ENCODE peak calls at places on chromosomes 13 and 19, in six cellular contexts. One of them, this sample, is unnamed.

GRCh38 chr13:58300224-58300623 is 668.7 kb downstream of the PCDH17 start:
- DNase-seq in psoas muscle: no peak
- DNase-seq in kidney: no peak
- DNase-seq in fibroblast of the aortic adventitia: no peak
- DNase-seq in IMR-90: no peak
- DNase-seq in mammary epithelial cell: no peak
- DNase-seq in this sample: peak

GRCh38 chr19:45058622-45059159 is 17.6 kb downstream of the ZNF296 start:
- DNase-seq in psoas muscle: no peak
- DNase-seq in kidney: no peak
- DNase-seq in mammary epithelial cell: no peak
- DNase-seq in IMR-90: no peak
- DNase-seq in fibroblast of the aortic adventitia: no peak
- DNase-seq in this sample: no peak

GRCh38 chr19:53944416-53944815 is 18.3 kb upstream of the CACNG8 start:
- DNase-seq in fibroblast of the aortic adventitia: no peak
- DNase-seq in mammary epithelial cell: no peak
- DNase-seq in kidney: no peak
- DNase-seq in psoas muscle: no peak
- DNase-seq in IMR-90: no peak
- DNase-seq in this sample: no peak

GRCh38 chr13:23411706-23412105 is 21.8 kb downstream of the SACS start:
- DNase-seq in IMR-90: no peak
- DNase-seq in mammary epithelial cell: no peak
- DNase-seq in psoas muscle: no peak
- DNase-seq in fibroblast of the aortic adventitia: no peak
- DNase-seq in kidney: no peak
- DNase-seq in this sample: no peak

GRCh38 chr13:31846984-31847752 is 107.8 kb downstream of the RXFP2 start:
- DNase-seq in IMR-90: no peak
- DNase-seq in mammary epithelial cell: no peak
- DNase-seq in fibroblast of the aortic adventitia: no peak
- DNase-seq in kidney: no peak
- DNase-seq in psoas muscle: peak
- DNase-seq in this sample: no peak

GRCh38 chr19:47105874-47106273 is 7.7 kb downstream of the ZC3H4 start:
- DNase-seq in mammary epithelial cell: no peak
- DNase-seq in fibroblast of the aortic adventitia: no peak
- DNase-seq in kidney: no peak
- DNase-seq in psoas muscle: peak
- DNase-seq in IMR-90: no peak
- DNase-seq in this sample: no peak

GRCh38 chr13:73138276-73138950 is 79.6 kb downstream of the KLF5 start:
- DNase-seq in IMR-90: peak
- DNase-seq in psoas muscle: no peak
- DNase-seq in mammary epithelial cell: no peak
- DNase-seq in fibroblast of the aortic adventitia: peak
- DNase-seq in kidney: no peak
- DNase-seq in this sample: peak

GRCh38 chr19:13070425-13071140 is 32.1 kb downstream of the LYL1 start:
- DNase-seq in IMR-90: no peak
- DNase-seq in kidney: no peak
- DNase-seq in mammary epithelial cell: no peak
- DNase-seq in fibroblast of the aortic adventitia: no peak
- DNase-seq in psoas muscle: peak
- DNase-seq in this sample: no peak

GRCh38 chr19:15913384-15913783 is 15.5 kb upstream of the CYP4F2 start:
- DNase-seq in fibroblast of the aortic adventitia: no peak
- DNase-seq in IMR-90: no peak
- DNase-seq in mammary epithelial cell: no peak
- DNase-seq in kidney: no peak
- DNase-seq in psoas muscle: no peak
- DNase-seq in this sample: no peak

DNA sequence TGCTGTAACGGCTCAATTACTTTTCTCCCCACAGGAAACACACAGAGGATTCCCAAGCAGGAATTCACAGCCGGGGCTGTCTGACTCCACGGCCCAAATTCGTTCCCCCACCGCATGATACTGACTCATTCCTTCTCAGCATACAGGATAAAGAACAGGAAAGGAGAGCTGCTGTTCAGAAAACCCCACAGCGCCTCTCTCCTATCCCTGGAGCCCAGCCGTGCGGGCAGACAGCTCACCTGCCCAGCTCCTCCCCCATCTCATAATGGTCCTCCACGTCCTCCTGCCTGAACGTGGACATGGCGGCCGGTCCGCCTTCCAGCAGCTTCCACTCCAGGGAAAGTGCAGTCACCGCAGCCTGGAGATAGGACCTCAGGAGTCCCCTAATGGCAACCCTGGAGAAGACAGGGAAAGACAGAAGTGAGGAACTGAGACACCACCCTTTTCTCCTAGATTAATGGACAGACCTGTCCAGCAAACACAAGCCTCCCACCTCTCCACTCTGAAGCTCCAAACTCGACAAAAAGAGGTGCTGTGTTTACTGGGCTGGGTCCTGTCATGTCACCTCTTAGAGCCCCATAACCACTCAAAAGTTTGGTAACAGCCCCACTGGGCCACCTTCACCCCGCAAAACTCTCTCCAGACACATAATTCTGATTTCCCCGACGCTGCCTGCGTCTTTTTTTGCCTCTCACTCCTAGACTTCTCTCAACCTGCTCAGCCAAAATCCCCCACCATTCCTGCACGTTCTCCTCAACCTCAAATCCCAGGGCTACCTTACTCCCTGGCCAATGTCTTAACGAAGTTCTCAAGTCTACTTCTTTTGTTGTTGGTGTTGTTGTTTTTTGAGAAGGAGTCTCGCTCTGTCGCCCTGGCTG is 1.2 kb downstream of the DAPK3 start:
- DNase-seq in kidney: no peak
- DNase-seq in psoas muscle: peak
- DNase-seq in IMR-90: peak
- DNase-seq in fibroblast of the aortic adventitia: peak
- DNase-seq in mammary epithelial cell: peak
- DNase-seq in this sample: peak
- TF ChIP-seq CTCF in kidney: no peak
- TF ChIP-seq CTCF in psoas muscle: no peak
- TF ChIP-seq CTCF in IMR-90: peak
- TF ChIP-seq CTCF in fibroblast of the aortic adventitia: peak
- TF ChIP-seq CTCF in mammary epithelial cell: peak
- TF ChIP-seq CTCF in this sample: peak

GRCh38 chr13:85287528-85287927 is 511.7 kb downstream of the SLITRK6 start:
- DNase-seq in fibroblast of the aortic adventitia: no peak
- DNase-seq in mammary epithelial cell: no peak
- DNase-seq in psoas muscle: no peak
- DNase-seq in IMR-90: no peak
- DNase-seq in kidney: no peak
- DNase-seq in this sample: no peak

GRCh38 chr13:85286081-85286480 is 513.1 kb downstream of the SLITRK6 start:
- DNase-seq in IMR-90: peak
- DNase-seq in fibroblast of the aortic adventitia: peak
- DNase-seq in psoas muscle: no peak
- DNase-seq in mammary epithelial cell: no peak
- DNase-seq in kidney: no peak
- DNase-seq in this sample: peak

GRCh38 chr13:85283408-85283807 is 515.8 kb downstream of the SLITRK6 start:
- DNase-seq in IMR-90: no peak
- DNase-seq in mammary epithelial cell: no peak
- DNase-seq in psoas muscle: no peak
- DNase-seq in fibroblast of the aortic adventitia: peak
- DNase-seq in kidney: no peak
- DNase-seq in this sample: no peak

GRCh38 chr13:85278851-85279250 is 520.4 kb downstream of the SLITRK6 start:
- DNase-seq in IMR-90: no peak
- DNase-seq in kidney: no peak
- DNase-seq in fibroblast of the aortic adventitia: no peak
- DNase-seq in psoas muscle: no peak
- DNase-seq in mammary epithelial cell: no peak
- DNase-seq in this sample: no peak

DNA sequence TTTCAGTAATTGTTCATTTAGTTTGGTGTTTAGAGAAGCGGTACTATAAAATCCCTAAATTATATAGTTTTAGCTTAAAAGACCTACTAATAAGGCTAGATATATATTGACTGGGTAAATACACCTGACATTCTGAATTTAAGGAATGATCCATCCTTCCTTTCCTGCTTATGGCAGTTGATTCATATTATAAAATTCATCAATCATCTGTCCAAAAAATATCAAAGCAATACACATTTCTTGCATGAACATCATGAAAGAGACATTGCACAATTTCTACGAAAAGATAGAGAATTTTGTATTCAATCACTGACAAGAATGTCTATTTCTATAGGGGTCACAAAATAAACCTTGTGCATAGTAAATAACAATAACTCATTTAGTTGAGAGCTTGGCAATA is 514.9 kb downstream of the SLITRK6 start:
- DNase-seq in mammary epithelial cell: no peak
- DNase-seq in IMR-90: no peak
- DNase-seq in psoas muscle: no peak
- DNase-seq in kidney: no peak
- DNase-seq in fibroblast of the aortic adventitia: no peak
- DNase-seq in this sample: no peak
- H3K4me3 ChIP-seq in mammary epithelial cell: no peak
- H3K4me3 ChIP-seq in IMR-90: no peak
- H3K4me3 ChIP-seq in psoas muscle: no peak
- H3K4me3 ChIP-seq in kidney: no peak
- H3K4me3 ChIP-seq in fibroblast of the aortic adventitia: no peak
- H3K4me3 ChIP-seq in this sample: no peak

DNA sequence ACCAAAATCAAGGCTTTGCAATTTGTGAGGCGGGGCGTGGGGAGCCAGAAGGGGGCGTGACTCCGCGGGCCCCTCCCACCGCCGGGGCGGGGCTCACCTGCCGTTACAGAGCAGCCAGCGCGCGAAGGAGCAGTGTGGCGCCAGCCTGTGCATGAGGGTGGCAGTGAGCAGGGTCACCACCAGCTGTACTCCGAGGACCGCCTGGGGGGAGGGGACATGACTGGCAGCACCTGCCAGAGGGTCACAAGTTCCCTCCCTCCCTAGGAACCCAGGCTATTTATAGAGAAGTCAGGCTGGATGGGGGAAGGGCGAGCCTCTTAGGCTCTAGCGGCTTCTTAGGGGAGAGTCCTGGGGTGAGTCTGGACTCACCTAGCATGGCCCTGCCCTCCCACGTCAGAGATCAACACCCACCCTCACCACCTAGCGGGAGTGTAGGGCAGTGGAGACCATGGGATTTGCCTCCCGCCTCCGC is 3.6 kb downstream of the TMEM161A start:
- DNase-seq in fibroblast of the aortic adventitia: no peak
- DNase-seq in IMR-90: no peak
- DNase-seq in mammary epithelial cell: no peak
- DNase-seq in kidney: no peak
- DNase-seq in psoas muscle: peak
- DNase-seq in this sample: no peak
- TF ChIP-seq CTCF in fibroblast of the aortic adventitia: no peak
- TF ChIP-seq CTCF in IMR-90: no peak
- TF ChIP-seq CTCF in mammary epithelial cell: no peak
- TF ChIP-seq CTCF in kidney: no peak
- TF ChIP-seq CTCF in psoas muscle: no peak
- TF ChIP-seq CTCF in this sample: no peak

GRCh38 chr19:55085923-55086715 is 10.4 kb downstream of the EPS8L1 start:
- DNase-seq in kidney: peak
- DNase-seq in psoas muscle: no peak
- DNase-seq in mammary epithelial cell: no peak
- DNase-seq in fibroblast of the aortic adventitia: no peak
- DNase-seq in IMR-90: no peak
- DNase-seq in this sample: no peak
- H3K4me3 ChIP-seq in kidney: no peak
- H3K4me3 ChIP-seq in psoas muscle: peak
- H3K4me3 ChIP-seq in mammary epithelial cell: no peak
- H3K4me3 ChIP-seq in fibroblast of the aortic adventitia: peak
- H3K4me3 ChIP-seq in IMR-90: peak
- H3K4me3 ChIP-seq in this sample: no peak

GRCh38 chr13:30722361-30722760 is 13.0 kb upstream of the ALOX5AP start:
- DNase-seq in fibroblast of the aortic adventitia: no peak
- DNase-seq in kidney: no peak
- DNase-seq in IMR-90: peak
- DNase-seq in psoas muscle: no peak
- DNase-seq in mammary epithelial cell: no peak
- DNase-seq in this sample: no peak
- TF ChIP-seq CTCF in fibroblast of the aortic adventitia: no peak
- TF ChIP-seq CTCF in kidney: no peak
- TF ChIP-seq CTCF in IMR-90: no peak
- TF ChIP-seq CTCF in psoas muscle: no peak
- TF ChIP-seq CTCF in mammary epithelial cell: no peak
- TF ChIP-seq CTCF in this sample: no peak

GRCh38 chr19:29687897-29688728 is 22.9 kb downstream of the PLEKHF1 start:
- DNase-seq in fibroblast of the aortic adventitia: peak
- DNase-seq in kidney: no peak
- DNase-seq in IMR-90: peak
- DNase-seq in psoas muscle: peak
- DNase-seq in mammary epithelial cell: peak
- DNase-seq in this sample: peak

GRCh38 chr19:29690842-29691241 is 24.2 kb downstream of the C19orf12 start:
- DNase-seq in mammary epithelial cell: peak
- DNase-seq in psoas muscle: peak
- DNase-seq in IMR-90: peak
- DNase-seq in kidney: no peak
- DNase-seq in fibroblast of the aortic adventitia: peak
- DNase-seq in this sample: peak

GRCh38 chr19:29686285-29686805 is 21.1 kb downstream of the PLEKHF1 start:
- DNase-seq in kidney: no peak
- DNase-seq in psoas muscle: peak
- DNase-seq in mammary epithelial cell: no peak
- DNase-seq in IMR-90: no peak
- DNase-seq in fibroblast of the aortic adventitia: no peak
- DNase-seq in this sample: no peak

GRCh38 chr19:29685326-29685725 is 20.1 kb downstream of the PLEKHF1 start:
- DNase-seq in kidney: no peak
- DNase-seq in psoas muscle: peak
- DNase-seq in IMR-90: no peak
- DNase-seq in mammary epithelial cell: peak
- DNase-seq in fibroblast of the aortic adventitia: peak
- DNase-seq in this sample: no peak

GRCh38 chr19:29687244-29687896 is 22.1 kb downstream of the PLEKHF1 start:
- DNase-seq in mammary epithelial cell: peak
- DNase-seq in kidney: no peak
- DNase-seq in IMR-90: peak
- DNase-seq in psoas muscle: peak
- DNase-seq in fibroblast of the aortic adventitia: peak
- DNase-seq in this sample: peak
- H3K4me3 ChIP-seq in mammary epithelial cell: no peak
- H3K4me3 ChIP-seq in kidney: no peak
- H3K4me3 ChIP-seq in IMR-90: peak
- H3K4me3 ChIP-seq in psoas muscle: peak
- H3K4me3 ChIP-seq in fibroblast of the aortic adventitia: peak
- H3K4me3 ChIP-seq in this sample: peak

GRCh38 chr19:1481224-1481892 is 2.3 kb upstream of the C19orf25 start:
- DNase-seq in kidney: no peak
- DNase-seq in psoas muscle: peak
- DNase-seq in fibroblast of the aortic adventitia: no peak
- DNase-seq in mammary epithelial cell: no peak
- DNase-seq in IMR-90: no peak
- DNase-seq in this sample: no peak

GRCh38 chr19:1481893-1482360 is 2.9 kb upstream of the C19orf25 start:
- DNase-seq in psoas muscle: no peak
- DNase-seq in IMR-90: no peak
- DNase-seq in fibroblast of the aortic adventitia: no peak
- DNase-seq in kidney: no peak
- DNase-seq in mammary epithelial cell: no peak
- DNase-seq in this sample: no peak

GRCh38 chr19:1482361-1483066 is 3.5 kb upstream of the C19orf25 start:
- DNase-seq in fibroblast of the aortic adventitia: no peak
- DNase-seq in kidney: no peak
- DNase-seq in mammary epithelial cell: no peak
- DNase-seq in IMR-90: no peak
- DNase-seq in psoas muscle: peak
- DNase-seq in this sample: no peak

GRCh38 chr19:1475751-1476437 is 3.1 kb downstream of the C19orf25 start:
- DNase-seq in kidney: peak
- DNase-seq in fibroblast of the aortic adventitia: no peak
- DNase-seq in psoas muscle: peak
- DNase-seq in IMR-90: no peak
- DNase-seq in mammary epithelial cell: no peak
- DNase-seq in this sample: no peak

GRCh38 chr19:1478934-1479707 is at the start of gene C19orf25:
- DNase-seq in IMR-90: peak
- DNase-seq in mammary epithelial cell: peak
- DNase-seq in psoas muscle: peak
- DNase-seq in fibroblast of the aortic adventitia: peak
- DNase-seq in kidney: peak
- DNase-seq in this sample: peak
- TF ChIP-seq CTCF in IMR-90: no peak
- TF ChIP-seq CTCF in mammary epithelial cell: no peak
- TF ChIP-seq CTCF in psoas muscle: no peak
- TF ChIP-seq CTCF in fibroblast of the aortic adventitia: no peak
- TF ChIP-seq CTCF in kidney: no peak
- TF ChIP-seq CTCF in this sample: no peak